ENCODE peak calls at places on chromosomes 13 and 19, in nine cellular contexts. H, M, V, T, R, X, L, I and B are unnamed samples. For H3K4me1 and H3K27me3, the result is how much of the 10 kb centered on the place peaks cover.

GRCh38 chr13:28583661-28584091 is 75.3 kb upstream of the POMP start:
- DNase-seq in H (no peak), M (no peak), V (no peak), T (no peak), R (no peak), X (no peak), L (peak), I (no peak), B (no peak)

GRCh38 chr13:49637989-49638388 is 9.7 kb downstream of the ARL11 start:
- DNase-seq in H (no peak), M (no peak), V (no peak), T (no peak), R (no peak), X (no peak), L (no peak), I (no peak), B (no peak)

GRCh38 chr19:23075031-23075733 is 41.6 kb upstream of the ZNF730 start:
- DNase-seq in H (no peak), M (peak), V (peak), T (no peak), R (no peak), X (peak), L (peak), I (no peak), B (no peak)

GRCh38 chr19:518292-519231 is 11.3 kb downstream of the TPGS1 start:
- DNase-seq in H (peak), M (no peak), V (peak), T (peak), R (no peak), X (peak), L (peak), I (no peak), B (no peak)

GRCh38 chr13:50226515-50227147 is 211.4 kb downstream of the KCNRG start:
- DNase-seq in H (no peak), M (no peak), V (no peak), T (no peak), R (no peak), X (no peak), L (no peak), I (no peak), B (no peak)

GRCh38 chr19:3606174-3606689 is 443 bp downstream of the TBXA2R start:
- DNase-seq in H (peak), M (peak), V (no peak), T (peak), R (peak), X (no peak), L (no peak), I (no peak), B (no peak)

GRCh38 chr13:50127017-50127725 is 111.9 kb downstream of the KCNRG start:
- DNase-seq in H (peak), M (peak), V (peak), T (peak), R (no peak), X (peak), L (peak), I (no peak), B (no peak)

GRCh38 chr13:45683701-45684100 is 18.4 kb upstream of the CBY2 start:
- DNase-seq in H (no peak), M (no peak), V (no peak), T (no peak), R (no peak), X (no peak), L (no peak), I (no peak), B (no peak)

GRCh38 chr13:94177041-94177440 is 302.4 kb downstream of the DCT start:
- DNase-seq in H (no peak), M (no peak), V (no peak), T (no peak), R (no peak), X (no peak), L (no peak), I (no peak), B (no peak)

GRCh38 chr13:34159946-34160345 is 342.0 kb downstream of the RFC3 start:
- DNase-seq in H (no peak), M (no peak), V (no peak), T (no peak), R (no peak), X (no peak), L (no peak), I (no peak), B (no peak)
- H3K4me1 ChIP-seq in H (under half), M (under half), V (under half), T (under half), R (under half), X (under half), L (under half), I (under half), B (under half)

GRCh38 chr13:112233716-112234115 is 142.4 kb upstream of the SPACA7 start:
- DNase-seq in H (no peak), M (peak), V (no peak), T (no peak), R (no peak), X (no peak), L (no peak), I (no peak), B (no peak)
- H3K4me3 ChIP-seq in H (no peak), M (no peak), V (no peak), T (no peak), R (no peak), X (no peak), L (no peak), I (no peak), B (no peak)

DNA sequence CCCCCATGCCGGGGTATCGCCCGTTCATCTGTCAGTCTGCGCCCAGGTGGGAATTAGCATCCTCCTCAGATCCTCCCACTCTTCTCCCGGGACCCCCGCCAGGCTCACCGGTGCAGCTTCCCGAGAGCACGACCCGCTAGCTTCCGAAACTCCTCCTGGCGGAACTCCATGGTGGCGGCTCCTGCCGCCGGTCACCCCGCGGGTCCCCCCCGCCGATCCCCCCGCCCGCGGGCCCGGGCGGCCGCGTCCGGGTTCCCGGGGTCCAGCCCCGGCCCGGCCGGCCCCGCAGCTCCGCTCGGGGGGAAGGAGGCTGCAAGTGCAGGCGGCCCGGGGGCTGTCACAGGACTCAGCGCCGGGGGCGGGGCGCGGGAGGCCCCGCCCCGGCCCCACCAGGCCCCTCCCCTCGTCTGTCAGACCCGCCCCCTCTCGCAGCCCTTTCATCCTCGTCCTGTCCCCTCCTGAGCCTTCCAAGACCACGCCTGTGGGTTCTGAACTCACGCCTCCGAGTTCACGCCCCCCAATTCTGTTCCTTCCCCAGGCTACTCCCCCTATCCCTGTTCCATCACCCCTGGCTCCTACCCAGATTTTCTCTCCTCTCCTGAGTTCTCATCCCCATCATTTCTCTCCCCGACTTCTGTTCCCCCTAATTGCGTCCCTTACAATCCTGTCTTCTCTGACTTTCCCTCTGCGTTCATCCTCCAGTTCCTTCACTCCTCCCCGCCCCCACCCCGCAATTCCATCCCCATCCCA is at the start of gene SLC17A7:
- DNase-seq in H (no peak), M (peak), V (peak), T (peak), R (no peak), X (peak), L (no peak), I (no peak), B (peak)
- H3K27me3 ChIP-seq in H (half or more), M (half or more), V (half or more), T (half or more), R (under half), X (half or more), L (half or more), I (under half), B (under half)

DNA sequence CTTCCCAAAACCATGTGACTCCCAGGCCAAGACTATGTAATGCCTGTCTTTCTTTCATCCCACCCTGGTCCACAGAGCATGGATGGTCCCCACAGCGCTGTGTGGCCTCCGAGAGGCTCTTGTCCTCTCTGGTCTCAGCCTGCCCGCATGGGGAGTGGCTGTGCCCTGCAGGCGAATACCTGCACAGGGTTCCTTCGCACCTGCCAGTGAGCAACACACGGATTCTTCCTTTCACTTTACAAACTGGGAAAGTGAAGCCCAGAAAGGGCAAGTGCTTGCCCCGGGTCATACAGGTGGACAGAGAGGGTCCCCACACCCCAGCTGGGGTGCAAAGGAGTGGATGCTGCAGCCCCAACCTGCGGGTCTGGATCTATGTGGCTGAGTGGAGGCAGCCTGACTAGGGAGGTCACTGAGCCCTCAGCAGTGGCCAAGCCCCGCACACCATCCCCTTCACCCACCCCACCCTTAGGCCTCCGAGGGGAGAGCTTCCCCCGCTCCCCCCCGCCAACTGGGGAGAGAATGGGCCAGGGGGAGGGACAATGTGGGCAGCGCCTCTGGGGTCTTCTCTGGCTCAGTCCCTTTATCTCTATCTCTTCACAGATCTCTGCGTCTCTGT is 747 bp upstream of the MARK4 start:
- DNase-seq in H (no peak), M (no peak), V (no peak), T (no peak), R (no peak), X (no peak), L (no peak), I (no peak), B (no peak)
- H3K4me1 ChIP-seq in H (under half), M (under half), V (under half), T (under half), R (under half), X (under half), L (under half), I (under half), B (under half)